ENCODE peak calls at places on chromosome 11, in six cellular contexts. M, I, L, D, S and W are unnamed samples.
A peak's percentile ranks its signal among the peaks of the same experiment; 100 is the strongest.

GRCh38 chr11:31262761-31263160 is 106.8 kb downstream of the DCDC1 start:
- DNase-seq in S (no peak), L (no peak), M (no peak), D (peak; percentile 45), I (no peak), W (no peak)

GRCh38 chr11:75351541-75352416 is at the start of gene ARRB1:
- DNase-seq in L (peak; percentile 68), D (no peak), I (peak; percentile 58), M (peak; percentile 80), S (no peak), W (peak; percentile 50)

GRCh38 chr11:123166095-123166559 is 28.9 kb downstream of the CLMP start:
- DNase-seq in D (peak; percentile 66), S (peak; percentile 6), L (peak; percentile 63), M (peak; percentile 53), I (peak; percentile 95), W (peak; percentile 75)

GRCh38 chr11:2566223-2567025 is 121.6 kb downstream of the KCNQ1 start:
- DNase-seq in D (no peak), L (no peak), S (no peak), M (peak; percentile 76), I (no peak), W (peak; percentile 3)

GRCh38 chr11:4626207-4627105 is 10.8 kb upstream of the OR51D1 start:
- DNase-seq in S (peak; percentile 90), I (peak; percentile 88), M (peak; percentile 83), L (peak; percentile 42), D (peak; percentile 63), W (peak; percentile 84)

GRCh38 chr11:74611369-74611861 is 19.0 kb downstream of the POLD3 start:
- DNase-seq in D (peak; percentile 22), I (peak; percentile 89), S (no peak), M (no peak), L (peak; percentile 11), W (peak; percentile 75)

GRCh38 chr11:116855413-116855812 is 18.0 kb upstream of the APOA1 start:
- DNase-seq in M (no peak), S (no peak), I (no peak), L (no peak), D (no peak), W (no peak)

GRCh38 chr11:8728566-8728965 is 46.0 kb downstream of the RPL27A start:
- DNase-seq in M (no peak), D (no peak), S (no peak), I (peak; percentile 41), L (peak; percentile 20), W (no peak)

GRCh38 chr11:65558785-65559509 is 788 bp upstream of the LTBP3 start:
- DNase-seq in D (no peak), M (peak; percentile 48), I (peak; percentile 58), S (no peak), L (no peak), W (no peak)

GRCh38 chr11:13140873-13141655 is 131.9 kb downstream of the RASSF10 start:
- DNase-seq in I (no peak), D (peak; percentile 92), S (no peak), M (peak; percentile 34), L (no peak), W (no peak)

GRCh38 chr11:122785156-122785605 is 53.1 kb upstream of the CRTAM start:
- DNase-seq in L (no peak), M (no peak), D (no peak), I (no peak), S (no peak), W (no peak)

GRCh38 chr11:29173660-29174062 is 843.2 kb downstream of the KCNA4 start:
- DNase-seq in L (no peak), I (peak; percentile 92), M (no peak), D (peak; percentile 73), S (no peak), W (peak; percentile 83)

GRCh38 chr11:72901374-72901773 is 87.2 kb downstream of the ATG16L2 start:
- DNase-seq in I (no peak), S (no peak), M (no peak), L (no peak), D (no peak), W (no peak)

GRCh38 chr11:8963569-8964323 is 496 bp downstream of the TMEM9B start:
- DNase-seq in M (peak; percentile 90), S (peak; percentile 74), L (peak; percentile 71), D (no peak), I (peak; percentile 65), W (peak; percentile 75)

GRCh38 chr11:113778111-113778910 is 1.3 kb upstream of the CLDN25 start:
- DNase-seq in L (no peak), I (peak; percentile 5), D (peak; percentile 89), M (no peak), S (peak; percentile 72), W (no peak)

GRCh38 chr11:19173004-19173689 is 28.6 kb downstream of the CSRP3 start:
- DNase-seq in L (no peak), M (no peak), S (no peak), D (no peak), I (no peak), W (no peak)

GRCh38 chr11:117986981-117987495 is 844 bp downstream of the IL10RA start:
- DNase-seq in S (no peak), I (no peak), D (peak; percentile 39), M (no peak), L (no peak), W (no peak)

GRCh38 chr11:129373489-129373953 is 2.1 kb upstream of the BARX2 start:
- DNase-seq in L (no peak), M (no peak), D (no peak), I (no peak), S (no peak), W (no peak)

GRCh38 chr11:46338988-46339666 is 8.1 kb upstream of the DGKZ start:
- DNase-seq in I (peak; percentile 32), L (no peak), D (no peak), M (no peak), S (peak; percentile 80), W (peak; percentile 56)

GRCh38 chr11:79184285-79184684 is 256.5 kb downstream of the TENM4 start:
- DNase-seq in M (no peak), L (no peak), D (no peak), S (no peak), I (no peak), W (no peak)

GRCh38 chr11:64027619-64028397 is 7.9 kb upstream of the FLRT1 start:
- DNase-seq in L (no peak), M (no peak), D (no peak), I (no peak), S (no peak), W (no peak)

GRCh38 chr11:35121326-35121865 is 17.6 kb upstream of the CD44 start:
- DNase-seq in I (no peak), D (no peak), M (no peak), S (no peak), L (no peak), W (no peak)

GRCh38 chr11:106706355-106706754 is 311.9 kb downstream of the GUCY1A2 start:
- DNase-seq in M (no peak), S (no peak), D (peak; percentile 86), L (peak; percentile 16), I (peak; percentile 83), W (peak; percentile 0)

GRCh38 chr11:118666331-118666730 is 13.1 kb downstream of the TREH start:
- DNase-seq in S (no peak), L (no peak), M (no peak), I (no peak), D (no peak), W (no peak)

GRCh38 chr11:79045811-79046304 is 395.0 kb downstream of the TENM4 start:
- DNase-seq in I (no peak), S (no peak), L (no peak), D (peak; percentile 65), M (no peak), W (no peak)